ENCODE peak calls at places on chromosomes 1 and 21, in nine cellular contexts. A is RWPE1, N is Calu3, I is endothelial cell, V is tibial artery, R is GM13976, B is H9, O is foreskin fibroblast, J is GM13977. L is an unnamed sample.
A peak's percentile ranks its signal among the peaks of the same experiment; 100 is the strongest.

GRCh38 chr1:40371707-40372258 is 1.7 kb upstream of the SMAP2 start:
- DNase-seq in A (no peak), N (no peak), I (no peak), V (no peak), R (no peak), B (no peak), O (no peak), J (no peak), L (no peak)

GRCh38 chr1:161096514-161096913 is 1.6 kb upstream of the KLHDC9 start:
- DNase-seq in A (peak; percentile 53), N (no peak), I (no peak), V (no peak), R (no peak), B (no peak), O (peak; percentile 88), J (no peak), L (no peak)

GRCh38 chr1:30649321-30649991 is 73.9 kb downstream of the MATN1 start:
- DNase-seq in A (peak; percentile 80), N (peak; percentile 70), I (no peak), V (no peak), R (no peak), B (no peak), O (no peak), J (no peak), L (no peak)

GRCh38 chr1:80153762-80154555 is 1147.4 kb upstream of the ADGRL4 start:
- DNase-seq in A (no peak), N (no peak), I (no peak), V (no peak), R (no peak), B (peak; percentile 49), O (peak; percentile 5), J (no peak), L (no peak)

GRCh38 chr21:29208666-29209059 is 78.2 kb downstream of the MAP3K7CL start:
- DNase-seq in A (no peak), N (no peak), I (no peak), V (no peak), R (peak; percentile 26), B (no peak), O (peak; percentile 86), J (no peak), L (no peak)

GRCh38 chr21:36860736-36861594 is 105.5 kb downstream of the HLCS start:
- DNase-seq in A (peak; percentile 80), N (peak; percentile 28), I (no peak), V (no peak), R (no peak), B (no peak), O (peak; percentile 42), J (no peak), L (no peak)

GRCh38 chr1:17527036-17527914 is 12.2 kb upstream of the ARHGEF10L start:
- DNase-seq in A (no peak), N (no peak), I (no peak), V (peak; percentile 81), R (no peak), B (no peak), O (no peak), J (no peak), L (peak; percentile 65)

GRCh38 chr1:214174508-214175199 is 106.3 kb upstream of the SMYD2 start:
- DNase-seq in A (no peak), N (no peak), I (no peak), V (no peak), R (no peak), B (no peak), O (no peak), J (no peak), L (no peak)

GRCh38 chr21:35217504-35218060 is 168.5 kb upstream of the RUNX1 start:
- DNase-seq in A (peak; percentile 89), N (peak; percentile 79), I (no peak), V (no peak), R (no peak), B (peak; percentile 45), O (peak; percentile 94), J (no peak), L (no peak)

GRCh38 chr1:95012389-95012788 is 60.4 kb downstream of the ALG14 start:
- DNase-seq in A (no peak), N (no peak), I (no peak), V (no peak), R (no peak), B (no peak), O (peak; percentile 96), J (no peak), L (no peak)

GRCh38 chr1:116498789-116499628 is 71.8 kb downstream of the CD58 start:
- DNase-seq in A (peak; percentile 70), N (peak; percentile 75), I (peak; percentile 79), V (no peak), R (peak; percentile 71), B (peak; percentile 82), O (peak; percentile 87), J (peak; percentile 68), L (peak; percentile 56)

GRCh38 chr1:28782011-28782410 is 30.0 kb upstream of the OPRD1 start:
- DNase-seq in A (no peak), N (no peak), I (no peak), V (no peak), R (no peak), B (no peak), O (peak; percentile 17), J (no peak), L (no peak)

GRCh38 chr1:28778021-28778420 is 33.9 kb upstream of the OPRD1 start:
- DNase-seq in A (no peak), N (no peak), I (no peak), V (no peak), R (no peak), B (no peak), O (no peak), J (no peak), L (no peak)

GRCh38 chr1:28779751-28780150 is 32.2 kb upstream of the OPRD1 start:
- DNase-seq in A (no peak), N (no peak), I (no peak), V (peak; percentile 9), R (no peak), B (no peak), O (no peak), J (no peak), L (no peak)

GRCh38 chr1:28781305-28781704 is 30.7 kb upstream of the OPRD1 start:
- DNase-seq in A (no peak), N (no peak), I (no peak), V (peak; percentile 19), R (no peak), B (no peak), O (no peak), J (no peak), L (no peak)

DNA sequence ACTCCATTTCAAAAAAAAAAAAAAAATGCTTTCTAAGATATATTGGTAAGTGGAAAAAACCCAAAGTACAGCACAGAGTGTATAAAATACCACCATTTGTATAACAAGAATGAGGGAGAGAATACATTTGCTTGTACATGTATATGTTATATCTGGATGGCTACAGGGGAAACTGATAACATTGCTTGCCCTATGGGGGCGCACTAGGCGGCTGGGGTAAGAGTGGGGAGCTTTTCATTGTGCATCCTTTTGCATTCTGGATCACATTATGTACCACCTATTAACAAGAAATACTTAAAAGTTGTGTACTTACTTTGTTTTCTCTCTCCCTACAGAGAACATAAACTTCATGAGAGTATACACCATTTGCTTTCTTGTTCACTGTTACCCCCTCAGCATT is 28.6 kb upstream of the OPRD1 start:
- DNase-seq in A (no peak), N (no peak), I (no peak), V (no peak), R (no peak), B (no peak), O (no peak), J (no peak), L (no peak)
- TF ChIP-seq CTCF in A (no peak), N (no peak), I (no peak), V (no peak), R (no peak), B (peak; percentile 21), O (no peak), J (no peak), L (no peak)

DNA sequence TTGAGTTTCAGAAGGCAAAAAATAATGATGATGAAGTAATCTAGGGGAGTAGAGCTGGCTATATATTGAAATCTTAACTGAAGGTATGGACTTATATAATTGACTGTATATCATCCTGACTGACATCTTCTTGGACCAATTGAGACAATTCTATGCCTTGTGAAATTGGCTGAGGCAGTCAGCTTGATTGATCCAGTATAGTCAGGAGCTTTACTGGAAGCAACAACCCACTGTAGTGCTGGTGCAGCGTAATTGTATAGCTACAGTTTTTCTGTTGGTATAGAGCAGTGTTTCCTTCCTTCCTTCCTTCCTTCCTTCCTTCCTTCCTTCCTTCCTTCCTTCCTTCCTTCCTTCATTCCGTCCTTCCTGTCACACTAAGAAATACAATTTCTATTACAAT is 268.0 kb downstream of the NUF2 start:
- DNase-seq in A (no peak), N (no peak), I (no peak), V (no peak), R (no peak), B (no peak), O (no peak), J (no peak), L (no peak)
- TF ChIP-seq CTCF in A (no peak), N (no peak), I (no peak), V (no peak), R (no peak), B (no peak), O (no peak), J (no peak), L (no peak)

DNA sequence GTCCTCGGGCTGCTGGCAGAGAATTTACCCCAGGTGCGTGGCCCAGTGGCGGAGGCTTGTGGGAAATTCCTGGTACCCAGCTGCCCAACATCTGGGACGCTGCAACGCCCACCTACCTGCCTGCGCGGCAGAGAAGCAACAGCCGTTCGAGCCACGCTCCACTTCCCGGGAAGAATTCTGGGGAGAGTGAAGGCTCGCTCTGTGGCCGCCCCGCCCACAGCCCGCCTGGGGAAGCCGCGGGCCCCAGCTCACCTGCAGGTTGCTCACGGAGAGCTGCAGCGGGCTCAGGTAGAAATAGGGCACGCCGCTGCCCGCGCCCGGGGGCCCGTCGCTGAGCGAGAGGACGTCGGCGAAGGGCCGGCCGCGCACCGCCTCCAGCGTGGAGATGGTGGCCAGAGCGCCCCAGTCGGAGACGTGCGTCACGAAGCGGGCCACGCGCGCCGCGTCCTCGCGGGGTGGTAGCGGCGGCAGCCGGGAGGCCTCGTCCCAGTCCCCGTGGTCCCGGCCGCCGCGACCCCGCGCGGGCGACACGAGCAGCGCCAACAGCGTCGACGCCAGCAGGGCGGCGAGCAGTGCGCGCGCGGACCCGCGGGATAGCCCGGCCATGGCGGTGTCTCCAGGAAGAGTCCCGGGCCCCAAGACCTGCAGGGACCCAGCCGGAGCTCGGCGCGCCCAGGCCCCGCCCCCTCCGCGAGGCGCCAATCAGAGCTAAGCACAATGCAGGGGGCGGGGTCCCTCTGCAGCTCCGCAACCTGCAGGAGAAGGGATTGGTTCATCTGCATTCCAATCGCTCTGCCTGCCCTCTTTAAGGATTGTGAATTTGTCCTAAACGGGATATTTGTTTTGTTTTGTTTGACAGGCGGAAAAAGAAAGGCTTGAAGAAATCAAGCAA is at the start of gene CREG1:
- DNase-seq in A (peak; percentile 95), N (peak; percentile 99), I (peak; percentile 94), V (peak; percentile 96), R (peak; percentile 96), B (peak; percentile 96), O (peak; percentile 97), J (peak; percentile 96), L (peak; percentile 96)
- TF ChIP-seq CTCF in A (no peak), N (no peak), I (no peak), V (no peak), R (no peak), B (no peak), O (no peak), J (no peak), L (no peak)

DNA sequence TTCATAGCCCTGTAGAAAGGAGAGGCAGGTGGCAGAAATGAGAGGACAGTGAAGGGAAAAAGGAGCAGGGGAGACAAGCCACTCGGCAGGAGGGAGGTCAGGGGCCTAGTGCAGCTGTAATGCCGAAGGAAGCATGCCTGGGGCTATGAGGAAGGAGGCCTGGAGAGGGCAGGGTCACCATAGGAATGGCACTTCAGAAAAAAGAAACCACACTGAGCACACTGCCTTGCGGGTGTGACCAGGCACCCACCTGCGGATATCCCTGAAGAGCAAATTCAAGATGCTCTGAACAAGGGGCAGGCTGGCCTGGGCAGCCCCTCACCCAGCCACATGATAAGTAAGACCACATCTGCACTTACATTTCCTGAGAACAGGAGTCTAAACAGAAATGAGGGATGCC is 104.7 kb downstream of the JAK1 start:
- DNase-seq in A (no peak), N (peak; percentile 34), I (peak; percentile 48), V (no peak), R (no peak), B (peak; percentile 83), O (peak; percentile 64), J (no peak), L (peak; percentile 40)
- TF ChIP-seq CTCF in A (no peak), N (no peak), I (no peak), V (no peak), R (no peak), B (peak; percentile 72), O (no peak), J (peak; percentile 37), L (no peak)